ENCODE peak calls at places on chromosomes 7 and 10, in ten cellular contexts. One of them, this sample, is unnamed.
A peak's percentile ranks its signal among the peaks of the same experiment; 100 is the strongest.

GRCh38 chr10:6035926-6036575 is 26.1 kb downstream of the IL2RA start:
- DNase-seq in kidney: no peak
- DNase-seq in BE2C: no peak
- DNase-seq in cardiac fibroblast: no peak
- DNase-seq in AG09309: no peak
- DNase-seq in endothelial cell: no peak
- DNase-seq in astrocyte of the spinal cord: no peak
- DNase-seq in GM13976: no peak
- DNase-seq in mesothelial cell of epicardium: no peak
- DNase-seq in astrocyte: no peak
- DNase-seq in this sample: no peak

GRCh38 chr7:95433129-95433528 is 1.7 kb downstream of the PON2 start:
- DNase-seq in BE2C: no peak
- DNase-seq in cardiac fibroblast: no peak
- DNase-seq in mesothelial cell of epicardium: no peak
- DNase-seq in kidney: no peak
- DNase-seq in GM13976: no peak
- DNase-seq in astrocyte: no peak
- DNase-seq in astrocyte of the spinal cord: no peak
- DNase-seq in AG09309: no peak
- DNase-seq in endothelial cell: no peak
- DNase-seq in this sample: no peak

GRCh38 chr7:118259115-118259514 is 34.6 kb downstream of the ANKRD7 start:
- DNase-seq in cardiac fibroblast: no peak
- DNase-seq in endothelial cell: no peak
- DNase-seq in BE2C: no peak
- DNase-seq in GM13976: no peak
- DNase-seq in astrocyte: no peak
- DNase-seq in mesothelial cell of epicardium: no peak
- DNase-seq in AG09309: no peak
- DNase-seq in kidney: no peak
- DNase-seq in astrocyte of the spinal cord: peak; percentile 11
- DNase-seq in this sample: no peak

GRCh38 chr10:20990604-20991003 is 93.5 kb upstream of the NEBL start:
- DNase-seq in BE2C: no peak
- DNase-seq in astrocyte: peak; percentile 83
- DNase-seq in cardiac fibroblast: peak; percentile 55
- DNase-seq in kidney: no peak
- DNase-seq in GM13976: no peak
- DNase-seq in astrocyte of the spinal cord: peak; percentile 60
- DNase-seq in AG09309: no peak
- DNase-seq in endothelial cell: no peak
- DNase-seq in mesothelial cell of epicardium: no peak
- DNase-seq in this sample: no peak

GRCh38 chr10:86671985-86672710 is 3.8 kb downstream of the LDB3 start:
- DNase-seq in GM13976: no peak
- DNase-seq in endothelial cell: no peak
- DNase-seq in cardiac fibroblast: peak; percentile 53
- DNase-seq in BE2C: peak; percentile 63
- DNase-seq in mesothelial cell of epicardium: no peak
- DNase-seq in AG09309: no peak
- DNase-seq in astrocyte: no peak
- DNase-seq in astrocyte of the spinal cord: no peak
- DNase-seq in kidney: peak; percentile 92
- DNase-seq in this sample: no peak

GRCh38 chr10:118776960-118777359 is 22.2 kb upstream of the CACUL1 start:
- DNase-seq in GM13976: no peak
- DNase-seq in endothelial cell: no peak
- DNase-seq in astrocyte: no peak
- DNase-seq in kidney: no peak
- DNase-seq in BE2C: no peak
- DNase-seq in cardiac fibroblast: no peak
- DNase-seq in astrocyte of the spinal cord: no peak
- DNase-seq in AG09309: no peak
- DNase-seq in mesothelial cell of epicardium: peak; percentile 7
- DNase-seq in this sample: no peak

GRCh38 chr10:132571565-132572544 is 34.3 kb downstream of the INPP5A start:
- DNase-seq in cardiac fibroblast: peak; percentile 75
- DNase-seq in astrocyte: peak; percentile 85
- DNase-seq in AG09309: peak; percentile 55
- DNase-seq in astrocyte of the spinal cord: peak; percentile 87
- DNase-seq in BE2C: peak; percentile 89
- DNase-seq in kidney: no peak
- DNase-seq in GM13976: peak; percentile 89
- DNase-seq in endothelial cell: no peak
- DNase-seq in mesothelial cell of epicardium: no peak
- DNase-seq in this sample: no peak

GRCh38 chr7:44163591-44163990 is 22.5 kb upstream of the MYL7 start:
- DNase-seq in GM13976: no peak
- DNase-seq in endothelial cell: no peak
- DNase-seq in AG09309: peak; percentile 91
- DNase-seq in astrocyte of the spinal cord: peak; percentile 86
- DNase-seq in cardiac fibroblast: peak; percentile 83
- DNase-seq in kidney: no peak
- DNase-seq in BE2C: no peak
- DNase-seq in mesothelial cell of epicardium: no peak
- DNase-seq in astrocyte: peak; percentile 95
- DNase-seq in this sample: no peak

GRCh38 chr7:93719546-93719945 is 145.0 kb upstream of the CALCR start:
- DNase-seq in mesothelial cell of epicardium: no peak
- DNase-seq in cardiac fibroblast: peak; percentile 47
- DNase-seq in kidney: no peak
- DNase-seq in astrocyte: peak; percentile 98
- DNase-seq in astrocyte of the spinal cord: peak; percentile 91
- DNase-seq in BE2C: no peak
- DNase-seq in endothelial cell: no peak
- DNase-seq in AG09309: peak; percentile 80
- DNase-seq in GM13976: no peak
- DNase-seq in this sample: no peak

GRCh38 chr10:103660364-103661197 is 167.1 kb downstream of the NEURL1 start:
- DNase-seq in kidney: peak; percentile 86
- DNase-seq in cardiac fibroblast: peak; percentile 63
- DNase-seq in AG09309: no peak
- DNase-seq in mesothelial cell of epicardium: no peak
- DNase-seq in endothelial cell: no peak
- DNase-seq in GM13976: peak; percentile 70
- DNase-seq in BE2C: no peak
- DNase-seq in astrocyte: no peak
- DNase-seq in astrocyte of the spinal cord: peak; percentile 71
- DNase-seq in this sample: no peak

GRCh38 chr10:103658049-103658577 is 164.6 kb downstream of the NEURL1 start:
- DNase-seq in astrocyte: no peak
- DNase-seq in BE2C: no peak
- DNase-seq in mesothelial cell of epicardium: no peak
- DNase-seq in kidney: no peak
- DNase-seq in AG09309: no peak
- DNase-seq in cardiac fibroblast: peak; percentile 64
- DNase-seq in GM13976: no peak
- DNase-seq in endothelial cell: no peak
- DNase-seq in astrocyte of the spinal cord: no peak
- DNase-seq in this sample: no peak

GRCh38 chr10:103661198-103661950 is 167.9 kb downstream of the NEURL1 start:
- DNase-seq in cardiac fibroblast: peak; percentile 96
- DNase-seq in astrocyte: peak; percentile 81
- DNase-seq in astrocyte of the spinal cord: peak; percentile 84
- DNase-seq in BE2C: no peak
- DNase-seq in GM13976: no peak
- DNase-seq in AG09309: peak; percentile 85
- DNase-seq in endothelial cell: no peak
- DNase-seq in mesothelial cell of epicardium: no peak
- DNase-seq in kidney: peak; percentile 94
- DNase-seq in this sample: no peak

GRCh38 chr10:103661951-103662405 is 168.5 kb downstream of the NEURL1 start:
- DNase-seq in GM13976: no peak
- DNase-seq in cardiac fibroblast: no peak
- DNase-seq in astrocyte of the spinal cord: no peak
- DNase-seq in astrocyte: no peak
- DNase-seq in AG09309: no peak
- DNase-seq in kidney: no peak
- DNase-seq in mesothelial cell of epicardium: no peak
- DNase-seq in BE2C: no peak
- DNase-seq in endothelial cell: no peak
- DNase-seq in this sample: no peak

DNA sequence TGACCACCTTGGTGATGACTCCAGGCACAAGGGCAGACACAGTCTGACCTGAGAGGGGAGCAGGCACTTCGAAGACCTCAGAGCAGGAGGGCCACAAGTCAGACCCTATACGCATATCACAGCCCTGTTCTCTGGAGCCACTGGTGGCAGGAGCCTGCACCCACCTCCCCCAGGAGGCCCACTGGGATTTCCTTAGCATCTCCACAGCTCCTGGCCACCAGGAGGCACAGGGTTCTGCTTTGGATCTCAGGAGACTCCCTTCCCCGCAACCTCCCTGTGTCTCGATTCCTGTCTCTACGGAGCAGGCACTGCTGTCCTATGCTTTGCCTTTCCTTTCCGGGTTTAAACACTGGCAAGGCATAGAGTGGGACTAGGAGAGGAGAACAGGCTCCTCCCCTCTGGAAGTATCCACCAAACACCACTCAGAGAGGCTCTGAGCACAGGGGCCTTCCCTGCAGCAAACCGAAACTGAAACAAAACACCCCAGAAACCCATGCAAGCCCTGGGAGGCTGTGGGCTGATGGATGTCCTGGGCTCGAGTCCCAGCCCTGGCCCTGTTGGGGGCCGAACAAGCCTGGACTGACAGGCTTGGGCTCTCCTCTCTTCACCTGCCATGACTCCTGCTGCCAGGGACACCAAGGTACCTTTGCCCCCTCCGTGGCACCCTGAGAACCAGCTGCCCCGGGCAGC is 166.3 kb downstream of the NEURL1 start:
- DNase-seq in endothelial cell: no peak
- DNase-seq in GM13976: peak; percentile 92
- DNase-seq in astrocyte of the spinal cord: peak; percentile 94
- DNase-seq in astrocyte: peak; percentile 85
- DNase-seq in AG09309: peak; percentile 79
- DNase-seq in kidney: peak; percentile 88
- DNase-seq in BE2C: no peak
- DNase-seq in mesothelial cell of epicardium: no peak
- DNase-seq in cardiac fibroblast: peak; percentile 93
- DNase-seq in this sample: no peak
- TF ChIP-seq CTCF in endothelial cell: no peak
- TF ChIP-seq CTCF in GM13976: no peak
- TF ChIP-seq CTCF in astrocyte of the spinal cord: peak; percentile 5
- TF ChIP-seq CTCF in astrocyte: no peak
- TF ChIP-seq CTCF in AG09309: peak; percentile 34
- TF ChIP-seq CTCF in kidney: no peak
- TF ChIP-seq CTCF in BE2C: no peak
- TF ChIP-seq CTCF in mesothelial cell of epicardium: no peak
- TF ChIP-seq CTCF in cardiac fibroblast: peak; percentile 28
- TF ChIP-seq CTCF in this sample: no peak

DNA sequence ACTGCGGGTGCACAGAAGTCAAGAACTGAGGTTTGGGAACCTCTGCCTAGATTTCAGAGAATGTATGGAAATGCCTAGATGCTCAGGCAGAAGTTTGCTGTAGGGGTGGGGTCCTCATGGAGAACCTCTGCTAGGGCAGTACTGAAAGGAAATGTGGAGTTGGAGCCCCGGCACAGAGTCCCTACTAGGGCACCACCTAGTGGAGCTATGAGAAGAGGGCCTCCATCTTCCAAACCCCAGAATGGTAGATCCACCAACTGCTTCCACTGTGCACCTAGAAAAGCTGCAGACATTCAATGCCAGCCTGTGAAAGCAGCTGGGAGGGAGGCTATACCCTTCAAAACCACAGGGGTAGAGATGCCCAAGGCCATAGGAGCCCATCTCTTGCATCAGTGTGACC is 1336.0 kb upstream of the CELF2 start:
- DNase-seq in AG09309: no peak
- DNase-seq in endothelial cell: no peak
- DNase-seq in astrocyte of the spinal cord: no peak
- DNase-seq in BE2C: peak; percentile 14
- DNase-seq in GM13976: no peak
- DNase-seq in kidney: no peak
- DNase-seq in mesothelial cell of epicardium: no peak
- DNase-seq in astrocyte: no peak
- DNase-seq in cardiac fibroblast: no peak
- DNase-seq in this sample: no peak
- TF ChIP-seq CTCF in AG09309: no peak
- TF ChIP-seq CTCF in endothelial cell: no peak
- TF ChIP-seq CTCF in astrocyte of the spinal cord: no peak
- TF ChIP-seq CTCF in BE2C: peak; percentile 41
- TF ChIP-seq CTCF in GM13976: no peak
- TF ChIP-seq CTCF in kidney: no peak
- TF ChIP-seq CTCF in mesothelial cell of epicardium: no peak
- TF ChIP-seq CTCF in astrocyte: no peak
- TF ChIP-seq CTCF in cardiac fibroblast: peak; percentile 21
- TF ChIP-seq CTCF in this sample: no peak

GRCh38 chr7:11513460-11513859 is 318.5 kb downstream of the THSD7A start:
- DNase-seq in BE2C: no peak
- DNase-seq in astrocyte: no peak
- DNase-seq in kidney: no peak
- DNase-seq in mesothelial cell of epicardium: no peak
- DNase-seq in astrocyte of the spinal cord: no peak
- DNase-seq in endothelial cell: no peak
- DNase-seq in AG09309: no peak
- DNase-seq in cardiac fibroblast: peak; percentile 18
- DNase-seq in GM13976: no peak
- DNase-seq in this sample: no peak
- TF ChIP-seq CTCF in BE2C: no peak
- TF ChIP-seq CTCF in astrocyte: no peak
- TF ChIP-seq CTCF in kidney: no peak
- TF ChIP-seq CTCF in mesothelial cell of epicardium: no peak
- TF ChIP-seq CTCF in astrocyte of the spinal cord: no peak
- TF ChIP-seq CTCF in endothelial cell: no peak
- TF ChIP-seq CTCF in AG09309: no peak
- TF ChIP-seq CTCF in cardiac fibroblast: no peak
- TF ChIP-seq CTCF in GM13976: no peak
- TF ChIP-seq CTCF in this sample: no peak

GRCh38 chr10:110540038-110540437 is 27.5 kb upstream of the SMC3 start:
- DNase-seq in mesothelial cell of epicardium: no peak
- DNase-seq in BE2C: no peak
- DNase-seq in endothelial cell: no peak
- DNase-seq in cardiac fibroblast: no peak
- DNase-seq in astrocyte of the spinal cord: no peak
- DNase-seq in GM13976: no peak
- DNase-seq in astrocyte: no peak
- DNase-seq in AG09309: no peak
- DNase-seq in kidney: no peak
- DNase-seq in this sample: no peak

GRCh38 chr10:110533149-110533548 is 34.3 kb upstream of the SMC3 start:
- DNase-seq in BE2C: no peak
- DNase-seq in astrocyte of the spinal cord: no peak
- DNase-seq in AG09309: no peak
- DNase-seq in mesothelial cell of epicardium: no peak
- DNase-seq in cardiac fibroblast: peak; percentile 30
- DNase-seq in endothelial cell: no peak
- DNase-seq in kidney: no peak
- DNase-seq in GM13976: no peak
- DNase-seq in astrocyte: no peak
- DNase-seq in this sample: no peak

GRCh38 chr10:110531687-110532086 is 34.0 kb downstream of the DUSP5 start:
- DNase-seq in endothelial cell: no peak
- DNase-seq in astrocyte of the spinal cord: no peak
- DNase-seq in mesothelial cell of epicardium: no peak
- DNase-seq in kidney: no peak
- DNase-seq in AG09309: no peak
- DNase-seq in cardiac fibroblast: no peak
- DNase-seq in GM13976: no peak
- DNase-seq in BE2C: no peak
- DNase-seq in astrocyte: no peak
- DNase-seq in this sample: no peak

GRCh38 chr10:110534571-110534970 is 32.9 kb upstream of the SMC3 start:
- DNase-seq in cardiac fibroblast: no peak
- DNase-seq in astrocyte of the spinal cord: no peak
- DNase-seq in AG09309: no peak
- DNase-seq in astrocyte: no peak
- DNase-seq in mesothelial cell of epicardium: no peak
- DNase-seq in kidney: no peak
- DNase-seq in BE2C: no peak
- DNase-seq in endothelial cell: no peak
- DNase-seq in GM13976: no peak
- DNase-seq in this sample: no peak

GRCh38 chr10:110535958-110536891 is 31.3 kb upstream of the SMC3 start:
- DNase-seq in kidney: no peak
- DNase-seq in cardiac fibroblast: peak; percentile 53
- DNase-seq in BE2C: peak; percentile 29
- DNase-seq in endothelial cell: no peak
- DNase-seq in astrocyte of the spinal cord: peak; percentile 80
- DNase-seq in AG09309: no peak
- DNase-seq in mesothelial cell of epicardium: no peak
- DNase-seq in astrocyte: peak; percentile 90
- DNase-seq in GM13976: peak; percentile 65
- DNase-seq in this sample: no peak
- TF ChIP-seq CTCF in kidney: no peak
- TF ChIP-seq CTCF in cardiac fibroblast: peak; percentile 21
- TF ChIP-seq CTCF in BE2C: peak; percentile 37
- TF ChIP-seq CTCF in endothelial cell: no peak
- TF ChIP-seq CTCF in astrocyte of the spinal cord: peak; percentile 38
- TF ChIP-seq CTCF in AG09309: peak; percentile 55
- TF ChIP-seq CTCF in mesothelial cell of epicardium: no peak
- TF ChIP-seq CTCF in astrocyte: peak; percentile 17
- TF ChIP-seq CTCF in GM13976: no peak
- TF ChIP-seq CTCF in this sample: peak; percentile 27

This sample was measured in D721Med.